ENCODE peak calls at places on chromosomes 3 and 15, in ten cellular contexts. K, N, O, L, C, D, P, X, R and S are unnamed samples.

GRCh38 chr15:91922701-91923279 is 69.3 kb downstream of the SLCO3A1 start:
- DNase-seq in N (peak; percentile 63), K (no peak), D (no peak), R (no peak), L (no peak), C (no peak), O (no peak), P (no peak), X (no peak), S (no peak)

GRCh38 chr15:43799209-43799944 is 643 bp downstream of the SERINC4 start:
- DNase-seq in L (no peak), D (peak; percentile 55), P (no peak), R (no peak), N (peak; percentile 74), C (no peak), K (no peak), X (no peak), O (no peak), S (no peak)

GRCh38 chr3:140570602-140571001 is 107.3 kb upstream of the TRIM42 start:
- DNase-seq in D (no peak), C (no peak), L (no peak), R (no peak), P (no peak), K (no peak), O (no peak), N (no peak), X (no peak), S (no peak)

GRCh38 chr3:73622135-73622534 is 2.6 kb downstream of the PDZRN3 start:
- DNase-seq in O (no peak), K (no peak), R (no peak), X (no peak), P (peak; percentile 29), N (peak; percentile 21), D (peak; percentile 49), C (no peak), L (peak; percentile 55), S (peak; percentile 43)

GRCh38 chr3:182325213-182325941 is 467.9 kb upstream of the ATP11B start:
- DNase-seq in C (no peak), O (no peak), L (no peak), P (no peak), K (no peak), N (no peak), X (no peak), R (no peak), D (no peak), S (no peak)

GRCh38 chr3:194816748-194817591 is 131.3 kb downstream of the FAM43A start:
- DNase-seq in X (no peak), P (no peak), O (no peak), N (no peak), D (no peak), K (no peak), L (no peak), C (no peak), R (no peak), S (no peak)

GRCh38 chr15:65383991-65384390 is 6.2 kb upstream of the IGDCC3 start:
- DNase-seq in D (no peak), C (no peak), N (no peak), R (no peak), O (no peak), X (no peak), P (no peak), K (no peak), L (no peak), S (no peak)

GRCh38 chr3:59709702-59710555 is 660.1 kb upstream of the CFAP20DC start:
- DNase-seq in D (no peak), X (no peak), R (no peak), O (no peak), L (no peak), K (peak; percentile 1), P (no peak), C (no peak), N (no peak), S (no peak)

GRCh38 chr3:153210116-153210515 is 48.1 kb downstream of the RAP2B start:
- DNase-seq in K (no peak), C (peak; percentile 55), X (no peak), L (no peak), R (no peak), O (no peak), N (no peak), D (no peak), P (peak; percentile 62), S (no peak)

GRCh38 chr3:11172136-11172670 is 17.9 kb downstream of the HRH1 start:
- DNase-seq in R (no peak), C (peak; percentile 24), N (no peak), K (no peak), P (peak; percentile 44), X (no peak), O (no peak), L (no peak), D (no peak), S (no peak)

GRCh38 chr3:106425021-106425420 is 556.2 kb upstream of the CBLB start:
- DNase-seq in R (no peak), D (no peak), O (no peak), C (peak; percentile 80), P (peak; percentile 92), N (no peak), L (no peak), K (no peak), X (no peak), S (no peak)

GRCh38 chr15:83446904-83447708 is at the start of gene SH3GL3:
- DNase-seq in X (peak; percentile 59), N (no peak), D (peak; percentile 65), L (peak; percentile 86), P (peak; percentile 70), R (peak; percentile 42), K (peak; percentile 91), O (no peak), C (peak; percentile 74), S (peak; percentile 34)

GRCh38 chr3:123745184-123745855 is 138.8 kb downstream of the MYLK start:
- DNase-seq in R (no peak), K (no peak), X (no peak), L (no peak), D (no peak), N (no peak), C (peak; percentile 53), P (peak; percentile 71), O (no peak), S (no peak)

GRCh38 chr3:36214460-36214859 is 165.8 kb upstream of the STAC start:
- DNase-seq in R (no peak), C (no peak), K (no peak), P (no peak), N (no peak), X (no peak), L (no peak), O (no peak), D (no peak), S (no peak)

GRCh38 chr3:15327941-15328340 is 4.4 kb downstream of the SH3BP5 start:
- DNase-seq in L (no peak), R (peak; percentile 43), X (peak; percentile 30), N (peak; percentile 67), P (no peak), C (no peak), O (no peak), D (no peak), K (no peak), S (no peak)

GRCh38 chr3:97882975-97883598 is 61.3 kb downstream of the CRYBG3 start:
- DNase-seq in X (no peak), P (peak; percentile 82), C (peak; percentile 73), K (no peak), R (no peak), N (no peak), O (no peak), D (no peak), L (no peak), S (no peak)

GRCh38 chr3:42670670-42671069 is 14.7 kb upstream of the KLHL40 start:
- DNase-seq in X (no peak), C (no peak), L (no peak), D (no peak), K (no peak), O (no peak), R (no peak), N (no peak), P (no peak), S (no peak)

GRCh38 chr3:106184540-106185457 is 316.0 kb upstream of the CBLB start:
- DNase-seq in L (no peak), C (no peak), P (no peak), R (no peak), O (no peak), D (no peak), K (no peak), X (no peak), N (no peak), S (no peak)

GRCh38 chr15:43911235-43911661 is 84.4 kb downstream of the WDR76 start:
- DNase-seq in P (peak; percentile 98), C (peak; percentile 97), L (no peak), D (no peak), O (no peak), K (no peak), X (no peak), R (no peak), N (no peak), S (no peak)

GRCh38 chr3:115292131-115292530 is 145.0 kb upstream of the ZBTB20 start:
- DNase-seq in K (no peak), N (no peak), R (no peak), L (no peak), P (no peak), X (no peak), O (no peak), C (no peak), D (no peak), S (no peak)

GRCh38 chr15:101551696-101552591 is 62.4 kb upstream of the PCSK6 start:
- DNase-seq in P (no peak), D (no peak), R (no peak), N (no peak), K (no peak), O (no peak), X (no peak), C (no peak), L (no peak), S (no peak)

GRCh38 chr3:197458906-197459470 is 96.8 kb downstream of the BDH1 start:
- DNase-seq in P (no peak), K (no peak), C (no peak), N (no peak), D (no peak), O (no peak), R (no peak), X (no peak), L (no peak), S (no peak)

GRCh38 chr3:170760174-170760526 is 109.8 kb downstream of the RPL22L1 start:
- DNase-seq in X (no peak), N (no peak), L (no peak), K (no peak), R (no peak), O (no peak), C (peak; percentile 45), P (peak; percentile 80), D (no peak), S (no peak)

GRCh38 chr15:100438570-100438969 is 90.2 kb downstream of the CERS3 start:
- DNase-seq in O (no peak), P (peak; percentile 30), K (peak; percentile 10), R (no peak), N (peak; percentile 91), D (peak; percentile 83), L (no peak), X (peak; percentile 24), C (peak; percentile 74), S (no peak)

GRCh38 chr3:34248352-34248751 is 449.9 kb downstream of the PDCD6IP start:
- DNase-seq in C (no peak), P (no peak), D (no peak), O (no peak), N (no peak), L (no peak), R (no peak), X (no peak), K (no peak), S (no peak)

GRCh38 chr15:91947370-91947769 is 93.9 kb downstream of the SLCO3A1 start:
- DNase-seq in D (no peak), L (no peak), K (no peak), X (no peak), P (no peak), C (no peak), N (no peak), R (no peak), O (no peak), S (no peak)

GRCh38 chr3:101156787-101157345 is 163.5 kb downstream of the IMPG2 start:
- DNase-seq in X (no peak), K (no peak), O (no peak), L (no peak), N (no peak), C (no peak), R (no peak), P (no peak), D (no peak), S (no peak)

GRCh38 chr3:59318881-59319280 is 269.1 kb upstream of the CFAP20DC start:
- DNase-seq in P (peak; percentile 9), O (no peak), C (no peak), K (no peak), D (no peak), X (no peak), L (no peak), N (no peak), R (no peak), S (no peak)